ENCODE peak calls at places on chromosome 10, in nine cellular contexts. One of them, this sample, is unnamed.
A peak's percentile ranks its signal among the peaks of the same experiment; 100 is the strongest.

GRCh38 chr10:112649492-112650152 is 202.6 kb downstream of the VTI1A start:
- DNase-seq in right atrium auricular region: no peak
- DNase-seq in hepatocyte: no peak
- DNase-seq in PC-3: peak; percentile 56
- DNase-seq in transverse colon: no peak
- DNase-seq in left lung: no peak
- DNase-seq in cardiac muscle cell: peak; percentile 15
- DNase-seq in breast epithelium: no peak
- DNase-seq in endodermal cell: no peak
- DNase-seq in this sample: no peak

GRCh38 chr10:120702032-120702431 is 149.1 kb upstream of the WDR11 start:
- DNase-seq in right atrium auricular region: no peak
- DNase-seq in hepatocyte: no peak
- DNase-seq in PC-3: peak; percentile 88
- DNase-seq in transverse colon: no peak
- DNase-seq in left lung: no peak
- DNase-seq in cardiac muscle cell: no peak
- DNase-seq in breast epithelium: no peak
- DNase-seq in endodermal cell: no peak
- DNase-seq in this sample: no peak

GRCh38 chr10:65571011-65571570 is 1354.7 kb upstream of the LRRTM3 start:
- DNase-seq in right atrium auricular region: no peak
- DNase-seq in hepatocyte: peak; percentile 15
- DNase-seq in PC-3: peak; percentile 76
- DNase-seq in transverse colon: no peak
- DNase-seq in left lung: no peak
- DNase-seq in cardiac muscle cell: peak; percentile 18
- DNase-seq in breast epithelium: no peak
- DNase-seq in endodermal cell: peak; percentile 65
- DNase-seq in this sample: no peak

GRCh38 chr10:63757067-63757466 is 235.9 kb downstream of the REEP3 start:
- DNase-seq in right atrium auricular region: no peak
- DNase-seq in hepatocyte: no peak
- DNase-seq in PC-3: peak; percentile 68
- DNase-seq in transverse colon: no peak
- DNase-seq in left lung: no peak
- DNase-seq in cardiac muscle cell: no peak
- DNase-seq in breast epithelium: no peak
- DNase-seq in endodermal cell: no peak
- DNase-seq in this sample: no peak

GRCh38 chr10:104029528-104029875 is 56.2 kb downstream of the COL17A1 start:
- DNase-seq in right atrium auricular region: peak; percentile 91
- DNase-seq in hepatocyte: no peak
- DNase-seq in PC-3: no peak
- DNase-seq in transverse colon: no peak
- DNase-seq in left lung: no peak
- DNase-seq in cardiac muscle cell: peak; percentile 86
- DNase-seq in breast epithelium: no peak
- DNase-seq in endodermal cell: no peak
- DNase-seq in this sample: no peak

GRCh38 chr10:19929466-19930140 is 113.4 kb downstream of the PLXDC2 start:
- DNase-seq in right atrium auricular region: no peak
- DNase-seq in hepatocyte: peak; percentile 11
- DNase-seq in PC-3: no peak
- DNase-seq in transverse colon: no peak
- DNase-seq in left lung: no peak
- DNase-seq in cardiac muscle cell: peak; percentile 78
- DNase-seq in breast epithelium: no peak
- DNase-seq in endodermal cell: no peak
- DNase-seq in this sample: no peak

GRCh38 chr10:103849880-103850571 is 5.3 kb downstream of the SH3PXD2A start:
- DNase-seq in right atrium auricular region: peak; percentile 87
- DNase-seq in hepatocyte: no peak
- DNase-seq in PC-3: peak; percentile 69
- DNase-seq in transverse colon: no peak
- DNase-seq in left lung: no peak
- DNase-seq in cardiac muscle cell: peak; percentile 76
- DNase-seq in breast epithelium: no peak
- DNase-seq in endodermal cell: no peak
- DNase-seq in this sample: no peak

GRCh38 chr10:127500098-127500497 is 49.0 kb upstream of the NPS start:
- DNase-seq in right atrium auricular region: no peak
- DNase-seq in hepatocyte: no peak
- DNase-seq in PC-3: no peak
- DNase-seq in transverse colon: no peak
- DNase-seq in left lung: no peak
- DNase-seq in cardiac muscle cell: no peak
- DNase-seq in breast epithelium: no peak
- DNase-seq in endodermal cell: no peak
- DNase-seq in this sample: no peak

GRCh38 chr10:58335306-58336005 is 650 bp downstream of the UBE2D1 start:
- DNase-seq in right atrium auricular region: no peak
- DNase-seq in hepatocyte: peak; percentile 44
- DNase-seq in PC-3: peak; percentile 94
- DNase-seq in transverse colon: peak; percentile 27
- DNase-seq in left lung: peak; percentile 88
- DNase-seq in cardiac muscle cell: peak; percentile 28
- DNase-seq in breast epithelium: no peak
- DNase-seq in endodermal cell: peak; percentile 77
- DNase-seq in this sample: no peak

GRCh38 chr10:28236641-28237040 is 66.2 kb downstream of the MPP7 start:
- DNase-seq in right atrium auricular region: no peak
- DNase-seq in hepatocyte: no peak
- DNase-seq in PC-3: no peak
- DNase-seq in transverse colon: no peak
- DNase-seq in left lung: no peak
- DNase-seq in cardiac muscle cell: no peak
- DNase-seq in breast epithelium: no peak
- DNase-seq in endodermal cell: no peak
- DNase-seq in this sample: no peak

GRCh38 chr10:48509974-48510692 is 94.7 kb downstream of the ARHGAP22 start:
- DNase-seq in right atrium auricular region: no peak
- DNase-seq in hepatocyte: no peak
- DNase-seq in PC-3: peak; percentile 56
- DNase-seq in transverse colon: no peak
- DNase-seq in left lung: no peak
- DNase-seq in cardiac muscle cell: peak; percentile 50
- DNase-seq in breast epithelium: no peak
- DNase-seq in endodermal cell: peak; percentile 81
- DNase-seq in this sample: no peak

GRCh38 chr10:80540136-80540535 is 2.4 kb downstream of the SH2D4B start:
- DNase-seq in right atrium auricular region: peak; percentile 53
- DNase-seq in hepatocyte: no peak
- DNase-seq in PC-3: no peak
- DNase-seq in transverse colon: no peak
- DNase-seq in left lung: peak; percentile 34
- DNase-seq in cardiac muscle cell: no peak
- DNase-seq in breast epithelium: no peak
- DNase-seq in endodermal cell: no peak
- DNase-seq in this sample: no peak

GRCh38 chr10:6200588-6201510 is 1.9 kb upstream of the PFKFB3 start:
- DNase-seq in right atrium auricular region: no peak
- DNase-seq in hepatocyte: no peak
- DNase-seq in PC-3: peak; percentile 30
- DNase-seq in transverse colon: peak; percentile 45
- DNase-seq in left lung: peak; percentile 87
- DNase-seq in cardiac muscle cell: no peak
- DNase-seq in breast epithelium: no peak
- DNase-seq in endodermal cell: peak; percentile 69
- DNase-seq in this sample: no peak

GRCh38 chr10:104582604-104582951 is 58.5 kb upstream of the SORCS3 start:
- DNase-seq in right atrium auricular region: no peak
- DNase-seq in hepatocyte: no peak
- DNase-seq in PC-3: no peak
- DNase-seq in transverse colon: no peak
- DNase-seq in left lung: no peak
- DNase-seq in cardiac muscle cell: no peak
- DNase-seq in breast epithelium: no peak
- DNase-seq in endodermal cell: peak; percentile 38
- DNase-seq in this sample: no peak

GRCh38 chr10:111560042-111560441 is 483.2 kb downstream of the ADRA2A start:
- DNase-seq in right atrium auricular region: no peak
- DNase-seq in hepatocyte: no peak
- DNase-seq in PC-3: no peak
- DNase-seq in transverse colon: no peak
- DNase-seq in left lung: no peak
- DNase-seq in cardiac muscle cell: no peak
- DNase-seq in breast epithelium: no peak
- DNase-seq in endodermal cell: no peak
- DNase-seq in this sample: no peak

GRCh38 chr10:73803680-73804286 is 7.6 kb downstream of the NDST2 start:
- DNase-seq in right atrium auricular region: no peak
- DNase-seq in hepatocyte: no peak
- DNase-seq in PC-3: no peak
- DNase-seq in transverse colon: no peak
- DNase-seq in left lung: no peak
- DNase-seq in cardiac muscle cell: no peak
- DNase-seq in breast epithelium: no peak
- DNase-seq in endodermal cell: no peak
- DNase-seq in this sample: no peak

GRCh38 chr10:114624941-114625780 is 32.9 kb downstream of the ABLIM1 start:
- DNase-seq in right atrium auricular region: no peak
- DNase-seq in hepatocyte: no peak
- DNase-seq in PC-3: peak; percentile 56
- DNase-seq in transverse colon: no peak
- DNase-seq in left lung: no peak
- DNase-seq in cardiac muscle cell: no peak
- DNase-seq in breast epithelium: no peak
- DNase-seq in endodermal cell: no peak
- DNase-seq in this sample: no peak

GRCh38 chr10:119315128-119316001 is 108.0 kb downstream of the GRK5 start:
- DNase-seq in right atrium auricular region: peak; percentile 90
- DNase-seq in hepatocyte: peak; percentile 86
- DNase-seq in PC-3: peak; percentile 86
- DNase-seq in transverse colon: peak; percentile 45
- DNase-seq in left lung: no peak
- DNase-seq in cardiac muscle cell: peak; percentile 85
- DNase-seq in breast epithelium: no peak
- DNase-seq in endodermal cell: peak; percentile 83
- DNase-seq in this sample: peak; percentile 45

GRCh38 chr10:80487422-80487785 is 33.3 kb downstream of the TSPAN14 start:
- DNase-seq in right atrium auricular region: no peak
- DNase-seq in hepatocyte: no peak
- DNase-seq in PC-3: no peak
- DNase-seq in transverse colon: peak; percentile 3
- DNase-seq in left lung: no peak
- DNase-seq in cardiac muscle cell: no peak
- DNase-seq in breast epithelium: no peak
- DNase-seq in endodermal cell: no peak
- DNase-seq in this sample: no peak

GRCh38 chr10:67629461-67629971 is 66.5 kb downstream of the CTNNA3 start:
- DNase-seq in right atrium auricular region: no peak
- DNase-seq in hepatocyte: no peak
- DNase-seq in PC-3: no peak
- DNase-seq in transverse colon: no peak
- DNase-seq in left lung: no peak
- DNase-seq in cardiac muscle cell: peak; percentile 8
- DNase-seq in breast epithelium: no peak
- DNase-seq in endodermal cell: peak; percentile 60
- DNase-seq in this sample: no peak

GRCh38 chr10:6207658-6208057 is 4.9 kb downstream of the PFKFB3 start:
- DNase-seq in right atrium auricular region: no peak
- DNase-seq in hepatocyte: no peak
- DNase-seq in PC-3: no peak
- DNase-seq in transverse colon: no peak
- DNase-seq in left lung: no peak
- DNase-seq in cardiac muscle cell: no peak
- DNase-seq in breast epithelium: no peak
- DNase-seq in endodermal cell: no peak
- DNase-seq in this sample: no peak

GRCh38 chr10:79284158-79284871 is 63.0 kb upstream of the PPIF start:
- DNase-seq in right atrium auricular region: no peak
- DNase-seq in hepatocyte: no peak
- DNase-seq in PC-3: peak; percentile 43
- DNase-seq in transverse colon: no peak
- DNase-seq in left lung: no peak
- DNase-seq in cardiac muscle cell: no peak
- DNase-seq in breast epithelium: no peak
- DNase-seq in endodermal cell: no peak
- DNase-seq in this sample: no peak

GRCh38 chr10:97466755-97467154 is 20.8 kb downstream of the ZDHHC16 start:
- DNase-seq in right atrium auricular region: no peak
- DNase-seq in hepatocyte: no peak
- DNase-seq in PC-3: peak; percentile 59
- DNase-seq in transverse colon: no peak
- DNase-seq in left lung: no peak
- DNase-seq in cardiac muscle cell: no peak
- DNase-seq in breast epithelium: no peak
- DNase-seq in endodermal cell: no peak
- DNase-seq in this sample: no peak
- H3K36me3 ChIP-seq in right atrium auricular region: peaks cover 100% of the 10 kb centered on the region
- H3K36me3 ChIP-seq in hepatocyte: no peaks in the 10 kb centered on the region
- H3K36me3 ChIP-seq in PC-3: peaks cover 57% of the 10 kb centered on the region
- H3K36me3 ChIP-seq in transverse colon: peaks cover 74% of the 10 kb centered on the region
- H3K36me3 ChIP-seq in left lung: peaks cover 6% of the 10 kb centered on the region
- H3K36me3 ChIP-seq in cardiac muscle cell: peaks cover 54% of the 10 kb centered on the region
- H3K36me3 ChIP-seq in breast epithelium: peaks cover 7% of the 10 kb centered on the region
- H3K36me3 ChIP-seq in endodermal cell: peaks cover 89% of the 10 kb centered on the region
- H3K36me3 ChIP-seq in this sample: peaks cover 59% of the 10 kb centered on the region

GRCh38 chr10:110274629-110275028 is 30.1 kb downstream of the SMNDC1 start:
- DNase-seq in right atrium auricular region: no peak
- DNase-seq in hepatocyte: no peak
- DNase-seq in PC-3: no peak
- DNase-seq in transverse colon: no peak
- DNase-seq in left lung: no peak
- DNase-seq in cardiac muscle cell: no peak
- DNase-seq in breast epithelium: no peak
- DNase-seq in endodermal cell: no peak
- DNase-seq in this sample: no peak
- H3K4me1 ChIP-seq in right atrium auricular region: peaks cover 74% of the 10 kb centered on the region
- H3K4me1 ChIP-seq in hepatocyte: no peaks in the 10 kb centered on the region
- H3K4me1 ChIP-seq in PC-3: no peaks in the 10 kb centered on the region
- H3K4me1 ChIP-seq in transverse colon: peaks cover 7% of the 10 kb centered on the region
- H3K4me1 ChIP-seq in left lung: peaks cover 4% of the 10 kb centered on the region
- H3K4me1 ChIP-seq in cardiac muscle cell: peaks cover 36% of the 10 kb centered on the region
- H3K4me1 ChIP-seq in breast epithelium: no peaks in the 10 kb centered on the region
- H3K4me1 ChIP-seq in endodermal cell: peaks cover 2% of the 10 kb centered on the region
- H3K4me1 ChIP-seq in this sample: peaks cover 7% of the 10 kb centered on the region

DNA sequence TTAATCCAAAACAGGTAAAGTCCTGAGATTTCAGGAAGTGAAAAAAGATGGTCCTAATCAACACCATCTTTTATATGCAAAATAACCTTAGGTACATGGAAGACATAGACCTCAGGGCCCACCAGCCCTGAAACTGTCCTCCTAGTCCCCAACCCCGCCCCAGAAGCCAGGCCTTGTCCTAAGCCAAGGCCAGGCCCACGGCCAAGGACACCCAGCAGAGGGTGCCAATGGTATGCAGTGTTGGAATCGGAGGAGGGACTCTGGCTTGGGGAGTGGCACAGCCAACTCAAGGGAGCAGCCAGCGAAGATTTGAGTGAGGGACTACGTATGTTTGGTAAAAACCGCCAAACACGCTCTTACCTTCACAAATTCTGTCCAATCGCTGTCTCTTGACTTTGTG is 96.7 kb downstream of the ZRANB1 start:
- DNase-seq in right atrium auricular region: no peak
- DNase-seq in hepatocyte: no peak
- DNase-seq in PC-3: peak; percentile 35
- DNase-seq in transverse colon: peak; percentile 70
- DNase-seq in left lung: no peak
- DNase-seq in cardiac muscle cell: no peak
- DNase-seq in breast epithelium: no peak
- DNase-seq in endodermal cell: peak; percentile 87
- DNase-seq in this sample: no peak
- TF ChIP-seq CTCF in right atrium auricular region: no peak
- TF ChIP-seq CTCF in hepatocyte: no peak
- TF ChIP-seq CTCF in PC-3: peak; percentile 31
- TF ChIP-seq CTCF in transverse colon: peak; percentile 46
- TF ChIP-seq CTCF in left lung: no peak
- TF ChIP-seq CTCF in cardiac muscle cell: peak; percentile 18
- TF ChIP-seq CTCF in breast epithelium: no peak
- TF ChIP-seq CTCF in endodermal cell: peak; percentile 63
- TF ChIP-seq CTCF in this sample: no peak

GRCh38 chr10:35050556-35050955 is 39.6 kb downstream of the CUL2 start:
- DNase-seq in right atrium auricular region: no peak
- DNase-seq in hepatocyte: no peak
- DNase-seq in PC-3: no peak
- DNase-seq in transverse colon: no peak
- DNase-seq in left lung: no peak
- DNase-seq in cardiac muscle cell: no peak
- DNase-seq in breast epithelium: no peak
- DNase-seq in endodermal cell: no peak
- DNase-seq in this sample: no peak
- H3K36me3 ChIP-seq in right atrium auricular region: peaks cover 21% of the 10 kb centered on the region
- H3K36me3 ChIP-seq in hepatocyte: no peaks in the 10 kb centered on the region
- H3K36me3 ChIP-seq in PC-3: peaks cover 67% of the 10 kb centered on the region
- H3K36me3 ChIP-seq in transverse colon: peaks cover 22% of the 10 kb centered on the region
- H3K36me3 ChIP-seq in left lung: no peaks in the 10 kb centered on the region
- H3K36me3 ChIP-seq in cardiac muscle cell: peaks cover 55% of the 10 kb centered on the region
- H3K36me3 ChIP-seq in breast epithelium: no peaks in the 10 kb centered on the region
- H3K36me3 ChIP-seq in endodermal cell: peaks cover 58% of the 10 kb centered on the region
- H3K36me3 ChIP-seq in this sample: peaks cover 24% of the 10 kb centered on the region

This sample was measured in CD8-positive, alpha-beta T cell.